ENCODE peak calls at places on chromosome 2, in eight cellular contexts. N, Y, W, T, R, A, I and C are unnamed samples.

GRCh38 chr2:1685957-1686783 is 58.1 kb downstream of the PXDN start:
- DNase-seq in A (no peak), W (no peak), R (no peak), T (no peak), I (no peak), N (no peak), Y (no peak), C (peak)

GRCh38 chr2:218406949-218407703 is 7.5 kb downstream of the CTDSP1 start:
- DNase-seq in R (peak), W (no peak), Y (peak), N (peak), T (no peak), I (peak), A (peak), C (peak)

GRCh38 chr2:136248242-136248641 is 130.3 kb upstream of the CXCR4 start:
- DNase-seq in W (no peak), T (no peak), R (peak), Y (peak), N (no peak), A (no peak), I (no peak), C (peak)

GRCh38 chr2:241268716-241269445 is 46.6 kb downstream of the HDLBP start:
- DNase-seq in A (no peak), W (no peak), T (no peak), N (no peak), Y (no peak), R (peak), I (peak), C (peak)

GRCh38 chr2:30932850-30933249 is 125.6 kb upstream of the CAPN13 start:
- DNase-seq in Y (no peak), A (no peak), R (no peak), I (no peak), N (no peak), W (no peak), T (no peak), C (no peak)

GRCh38 chr2:26018184-26018716 is 15.6 kb upstream of the RAB10 start:
- DNase-seq in T (peak), N (peak), A (peak), R (peak), Y (peak), W (no peak), I (no peak), C (peak)

GRCh38 chr2:1804251-1804855 is 60.0 kb upstream of the PXDN start:
- DNase-seq in A (no peak), Y (no peak), R (no peak), W (no peak), N (no peak), T (no peak), I (no peak), C (no peak)

GRCh38 chr2:8515864-8516533 is 165.9 kb upstream of the ID2 start:
- DNase-seq in R (peak), Y (no peak), T (no peak), N (no peak), W (peak), I (no peak), A (peak), C (no peak)

GRCh38 chr2:226984461-226985226 is 148.8 kb downstream of the RHBDD1 start:
- DNase-seq in N (no peak), A (no peak), R (no peak), I (no peak), W (no peak), Y (no peak), T (no peak), C (no peak)

GRCh38 chr2:29134933-29135332 is 19.7 kb downstream of the CLIP4 start:
- DNase-seq in I (no peak), Y (no peak), T (no peak), A (peak), W (no peak), N (no peak), R (no peak), C (no peak)

GRCh38 chr2:136310005-136310495 is 192.1 kb upstream of the CXCR4 start:
- DNase-seq in A (no peak), N (no peak), Y (no peak), W (no peak), R (no peak), I (no peak), T (no peak), C (no peak)

GRCh38 chr2:260507-261161 is 3.2 kb downstream of the SH3YL1 start:
- DNase-seq in A (peak), W (no peak), N (no peak), T (peak), Y (peak), I (no peak), R (no peak), C (no peak)

GRCh38 chr2:188734688-188735087 is 239.5 kb upstream of the COL3A1 start:
- DNase-seq in Y (peak), N (no peak), R (no peak), T (no peak), W (no peak), I (peak), A (no peak), C (peak)

GRCh38 chr2:212520340-212520739 is 18.3 kb downstream of the ERBB4 start:
- DNase-seq in R (peak), T (no peak), N (no peak), A (peak), I (no peak), W (no peak), Y (no peak), C (no peak)